ENCODE peak calls at places on chromosomes 5 and 9, in five cellular contexts. K is upper lobe of left lung, J is foreskin keratinocyte, H is HCT116, D is substantia nigra. X is an unnamed sample.

GRCh38 chr9:3367185-3367584 is 158.6 kb downstream of the RFX3 start:
- DNase-seq in K (no peak), J (no peak), H (no peak), D (no peak), X (no peak)

GRCh38 chr9:27467486-27467885 is 56.6 kb upstream of the IFNK start:
- DNase-seq in K (no peak), J (no peak), H (no peak), D (no peak), X (no peak)

GRCh38 chr5:127290019-127290945 is at the start of gene MEGF10:
- DNase-seq in K (peak), J (no peak), H (no peak), D (peak), X (no peak)

GRCh38 chr9:128215491-128216404 is 12.6 kb downstream of the DNM1 start:
- DNase-seq in K (no peak), J (no peak), H (no peak), D (no peak), X (no peak)

GRCh38 chr5:17021363-17021932 is 85.4 kb upstream of the MYO10 start:
- DNase-seq in K (no peak), J (no peak), H (no peak), D (no peak), X (no peak)

GRCh38 chr9:6758418-6759113 is 793 bp downstream of the KDM4C start:
- DNase-seq in K (peak), J (peak), H (peak), D (peak), X (peak)

GRCh38 chr5:178314066-178314660 is 81.6 kb upstream of the PHYKPL start:
- DNase-seq in K (no peak), J (no peak), H (no peak), D (no peak), X (peak)

GRCh38 chr5:36239370-36240293 is 2.1 kb downstream of the NADK2 start:
- DNase-seq in K (no peak), J (no peak), H (no peak), D (no peak), X (no peak)

GRCh38 chr9:94855919-94856318 is 129.4 kb downstream of the AOPEP start:
- DNase-seq in K (no peak), J (no peak), H (no peak), D (no peak), X (no peak)

GRCh38 chr5:59464969-59465368 is 428.6 kb downstream of the PDE4D start:
- DNase-seq in K (no peak), J (no peak), H (no peak), D (no peak), X (no peak)

GRCh38 chr5:57033103-57033502 is 81.2 kb upstream of the MIER3 start:
- DNase-seq in K (no peak), J (peak), H (peak), D (no peak), X (no peak)

GRCh38 chr5:135139397-135140134 is 105.5 kb upstream of the PITX1 start:
- DNase-seq in K (no peak), J (peak), H (peak), D (no peak), X (no peak)

GRCh38 chr9:83060557-83060956 is 2.4 kb downstream of the RASEF start:
- DNase-seq in K (no peak), J (no peak), H (no peak), D (no peak), X (no peak)

GRCh38 chr9:137267933-137268355 is 9.6 kb upstream of the TOR4A start:
- DNase-seq in K (no peak), J (no peak), H (no peak), D (no peak), X (peak)

GRCh38 chr9:97528529-97529230 is 27.2 kb downstream of the TMOD1 start:
- DNase-seq in K (no peak), J (no peak), H (no peak), D (no peak), X (no peak)

GRCh38 chr5:131589510-131590348 is 45.3 kb downstream of the RAPGEF6 start:
- DNase-seq in K (no peak), J (no peak), H (peak), D (no peak), X (no peak)

GRCh38 chr5:132853790-132854189 is 12.5 kb downstream of the GDF9 start:
- DNase-seq in K (no peak), J (no peak), H (no peak), D (no peak), X (no peak)

X was measured in RWPE2.